ENCODE peak calls at places on chromosomes 6 and 20, in five cellular contexts. K, S, O, E and Z are unnamed samples.

GRCh38 chr6:159852877-159853276 is 37.9 kb upstream of the MAS1 start:
- DNase-seq in K (no peak), S (no peak), O (no peak), E (no peak), Z (no peak)

GRCh38 chr20:19936801-19937583 is 80.2 kb upstream of the NAA20 start:
- DNase-seq in K (no peak), S (peak; percentile 41), O (peak; percentile 63), E (no peak), Z (no peak)

GRCh38 chr6:157264701-157265100 is 58.6 kb downstream of the TMEM242 start:
- DNase-seq in K (no peak), S (no peak), O (no peak), E (no peak), Z (no peak)

GRCh38 chr6:35688605-35689322 is at the start of gene FKBP5:
- DNase-seq in K (peak; percentile 86), S (peak; percentile 95), O (peak; percentile 97), E (peak; percentile 88), Z (peak; percentile 99)

GRCh38 chr20:2358006-2358405 is 22.7 kb upstream of the TGM6 start:
- DNase-seq in K (no peak), S (no peak), O (no peak), E (no peak), Z (no peak)

GRCh38 chr20:10671850-10672578 is 1.8 kb downstream of the JAG1 start:
- DNase-seq in K (no peak), S (no peak), O (peak; percentile 83), E (peak; percentile 54), Z (peak; percentile 61)

GRCh38 chr20:24866742-24867141 is 82.3 kb upstream of the CST7 start:
- DNase-seq in K (no peak), S (no peak), O (no peak), E (no peak), Z (no peak)

GRCh38 chr6:42104095-42104806 is 38.2 kb downstream of the C6orf132 start:
- DNase-seq in K (peak; percentile 69), S (peak; percentile 86), O (peak; percentile 69), E (no peak), Z (peak; percentile 85)

GRCh38 chr20:38673731-38674177 is 50.5 kb upstream of the SLC32A1 start:
- DNase-seq in K (no peak), S (no peak), O (peak; percentile 24), E (peak; percentile 51), Z (no peak)

GRCh38 chr6:36820700-36821580 is 18.3 kb downstream of the CPNE5 start:
- DNase-seq in K (no peak), S (no peak), O (no peak), E (no peak), Z (no peak)

GRCh38 chr6:149108398-149109100 is 209.0 kb upstream of the TAB2 start:
- DNase-seq in K (no peak), S (no peak), O (no peak), E (no peak), Z (no peak)

GRCh38 chr20:48823960-48824497 is 3.8 kb downstream of the PREX1 start:
- DNase-seq in K (no peak), S (peak; percentile 88), O (no peak), E (no peak), Z (no peak)

GRCh38 chr6:2305951-2306350 is 60.5 kb upstream of the GMDS start:
- DNase-seq in K (no peak), S (no peak), O (no peak), E (no peak), Z (no peak)

GRCh38 chr6:170026272-170027110 is 264.4 kb downstream of the DLL1 start:
- DNase-seq in K (no peak), S (no peak), O (no peak), E (no peak), Z (peak; percentile 93)

GRCh38 chr6:52491203-52492069 is 71.3 kb downstream of the EFHC1 start:
- DNase-seq in K (no peak), S (no peak), O (no peak), E (no peak), Z (no peak)

GRCh38 chr6:75932067-75932466 is 140.4 kb downstream of the IMPG1 start:
- DNase-seq in K (peak; percentile 51), S (no peak), O (no peak), E (no peak), Z (no peak)

GRCh38 chr6:148851683-148852556 is 105.1 kb downstream of the UST start:
- DNase-seq in K (no peak), S (no peak), O (no peak), E (no peak), Z (peak; percentile 47)

GRCh38 chr20:52779125-52779524 is 193.0 kb upstream of the TSHZ2 start:
- DNase-seq in K (no peak), S (no peak), O (no peak), E (no peak), Z (no peak)

GRCh38 chr6:110195639-110196038 is 15.4 kb downstream of the CDC40 start:
- DNase-seq in K (no peak), S (no peak), O (no peak), E (no peak), Z (no peak)

GRCh38 chr6:5241242-5241641 is 19.5 kb downstream of the LYRM4 start:
- DNase-seq in K (no peak), S (no peak), O (no peak), E (no peak), Z (no peak)

GRCh38 chr6:135505648-135506047 is 8.1 kb upstream of the AHI1 start:
- DNase-seq in K (no peak), S (no peak), O (no peak), E (no peak), Z (no peak)

GRCh38 chr6:106102034-106102433 is 15.9 kb downstream of the PRDM1 start:
- DNase-seq in K (no peak), S (no peak), O (no peak), E (no peak), Z (no peak)

GRCh38 chr6:125636671-125637070 is 112.8 kb upstream of the HEY2 start:
- DNase-seq in K (no peak), S (no peak), O (no peak), E (no peak), Z (no peak)

GRCh38 chr6:154805288-154805911 is 72.2 kb downstream of the SCAF8 start:
- DNase-seq in K (no peak), S (no peak), O (no peak), E (peak; percentile 55), Z (no peak)

GRCh38 chr20:53949319-53949839 is 121.0 kb downstream of the BCAS1 start:
- DNase-seq in K (no peak), S (peak; percentile 91), O (peak; percentile 69), E (peak; percentile 89), Z (peak; percentile 25)

GRCh38 chr6:39806277-39806676 is 14.1 kb downstream of the DAAM2 start:
- DNase-seq in K (no peak), S (no peak), O (no peak), E (no peak), Z (no peak)